ENCODE peak calls at places on chromosomes 11 and 22, in eight cellular contexts. One of them, this sample, is unnamed.

GRCh38 chr11:96465537-96465936 is 75.7 kb downstream of the JRKL start:
- DNase-seq in CD14-positive monocyte: no peak
- DNase-seq in naive thymus-derived CD4-positive, alpha-beta T cell: no peak
- DNase-seq in midbrain: peak
- DNase-seq in GM04504: no peak
- DNase-seq in GM12878: no peak
- DNase-seq in stimulated activated CD8-positive, alpha-beta memory T cell treated with anti-CD3 and anti-CD28 coated beads, Interleukin-15, amount 100 ng/mL, for 1 hour: no peak
- DNase-seq in central memory CD4-positive, alpha-beta T cell: no peak
- DNase-seq in this sample: no peak

GRCh38 chr22:44200451-44200850 is 19.7 kb downstream of the PARVG start:
- DNase-seq in naive thymus-derived CD4-positive, alpha-beta T cell: no peak
- DNase-seq in GM12878: no peak
- DNase-seq in midbrain: no peak
- DNase-seq in CD14-positive monocyte: no peak
- DNase-seq in GM04504: no peak
- DNase-seq in central memory CD4-positive, alpha-beta T cell: no peak
- DNase-seq in stimulated activated CD8-positive, alpha-beta memory T cell treated with anti-CD3 and anti-CD28 coated beads, Interleukin-15, amount 100 ng/mL, for 1 hour: no peak
- DNase-seq in this sample: no peak

GRCh38 chr11:15707971-15708370 is 593.2 kb downstream of the INSC start:
- DNase-seq in central memory CD4-positive, alpha-beta T cell: no peak
- DNase-seq in stimulated activated CD8-positive, alpha-beta memory T cell treated with anti-CD3 and anti-CD28 coated beads, Interleukin-15, amount 100 ng/mL, for 1 hour: no peak
- DNase-seq in CD14-positive monocyte: no peak
- DNase-seq in GM12878: no peak
- DNase-seq in naive thymus-derived CD4-positive, alpha-beta T cell: no peak
- DNase-seq in GM04504: no peak
- DNase-seq in midbrain: no peak
- DNase-seq in this sample: no peak

GRCh38 chr11:56314844-56315243 is at the start of gene OR8K3:
- DNase-seq in GM04504: no peak
- DNase-seq in stimulated activated CD8-positive, alpha-beta memory T cell treated with anti-CD3 and anti-CD28 coated beads, Interleukin-15, amount 100 ng/mL, for 1 hour: no peak
- DNase-seq in midbrain: no peak
- DNase-seq in GM12878: no peak
- DNase-seq in central memory CD4-positive, alpha-beta T cell: no peak
- DNase-seq in CD14-positive monocyte: no peak
- DNase-seq in naive thymus-derived CD4-positive, alpha-beta T cell: no peak
- DNase-seq in this sample: no peak

GRCh38 chr22:37802310-37803194 is 5.2 kb upstream of the GCAT start:
- DNase-seq in naive thymus-derived CD4-positive, alpha-beta T cell: no peak
- DNase-seq in stimulated activated CD8-positive, alpha-beta memory T cell treated with anti-CD3 and anti-CD28 coated beads, Interleukin-15, amount 100 ng/mL, for 1 hour: no peak
- DNase-seq in GM12878: no peak
- DNase-seq in GM04504: no peak
- DNase-seq in CD14-positive monocyte: no peak
- DNase-seq in midbrain: peak
- DNase-seq in central memory CD4-positive, alpha-beta T cell: no peak
- DNase-seq in this sample: no peak

GRCh38 chr11:69889400-69890372 is 70.5 kb upstream of the FGF3 start:
- DNase-seq in CD14-positive monocyte: no peak
- DNase-seq in stimulated activated CD8-positive, alpha-beta memory T cell treated with anti-CD3 and anti-CD28 coated beads, Interleukin-15, amount 100 ng/mL, for 1 hour: no peak
- DNase-seq in naive thymus-derived CD4-positive, alpha-beta T cell: no peak
- DNase-seq in GM04504: no peak
- DNase-seq in GM12878: no peak
- DNase-seq in central memory CD4-positive, alpha-beta T cell: no peak
- DNase-seq in midbrain: no peak
- DNase-seq in this sample: no peak

GRCh38 chr11:43222215-43222614 is 89.6 kb upstream of the API5 start:
- DNase-seq in GM12878: no peak
- DNase-seq in CD14-positive monocyte: no peak
- DNase-seq in naive thymus-derived CD4-positive, alpha-beta T cell: no peak
- DNase-seq in stimulated activated CD8-positive, alpha-beta memory T cell treated with anti-CD3 and anti-CD28 coated beads, Interleukin-15, amount 100 ng/mL, for 1 hour: no peak
- DNase-seq in central memory CD4-positive, alpha-beta T cell: no peak
- DNase-seq in midbrain: no peak
- DNase-seq in GM04504: peak
- DNase-seq in this sample: no peak

GRCh38 chr22:46060292-46061123 is 83.5 kb upstream of the WNT7B start:
- DNase-seq in stimulated activated CD8-positive, alpha-beta memory T cell treated with anti-CD3 and anti-CD28 coated beads, Interleukin-15, amount 100 ng/mL, for 1 hour: no peak
- DNase-seq in naive thymus-derived CD4-positive, alpha-beta T cell: no peak
- DNase-seq in GM04504: peak
- DNase-seq in central memory CD4-positive, alpha-beta T cell: no peak
- DNase-seq in GM12878: no peak
- DNase-seq in midbrain: no peak
- DNase-seq in CD14-positive monocyte: no peak
- DNase-seq in this sample: no peak

GRCh38 chr11:7160814-7161489 is 72.2 kb downstream of the RBMXL2 start:
- DNase-seq in naive thymus-derived CD4-positive, alpha-beta T cell: no peak
- DNase-seq in stimulated activated CD8-positive, alpha-beta memory T cell treated with anti-CD3 and anti-CD28 coated beads, Interleukin-15, amount 100 ng/mL, for 1 hour: no peak
- DNase-seq in CD14-positive monocyte: no peak
- DNase-seq in GM12878: no peak
- DNase-seq in central memory CD4-positive, alpha-beta T cell: no peak
- DNase-seq in GM04504: no peak
- DNase-seq in midbrain: no peak
- DNase-seq in this sample: peak

GRCh38 chr11:19208959-19209568 is 7.3 kb upstream of the CSRP3 start:
- DNase-seq in midbrain: no peak
- DNase-seq in GM04504: no peak
- DNase-seq in CD14-positive monocyte: no peak
- DNase-seq in naive thymus-derived CD4-positive, alpha-beta T cell: no peak
- DNase-seq in GM12878: no peak
- DNase-seq in stimulated activated CD8-positive, alpha-beta memory T cell treated with anti-CD3 and anti-CD28 coated beads, Interleukin-15, amount 100 ng/mL, for 1 hour: no peak
- DNase-seq in central memory CD4-positive, alpha-beta T cell: no peak
- DNase-seq in this sample: no peak

GRCh38 chr22:40423246-40423753 is 52.9 kb downstream of the SGSM3 start:
- DNase-seq in CD14-positive monocyte: no peak
- DNase-seq in stimulated activated CD8-positive, alpha-beta memory T cell treated with anti-CD3 and anti-CD28 coated beads, Interleukin-15, amount 100 ng/mL, for 1 hour: no peak
- DNase-seq in central memory CD4-positive, alpha-beta T cell: no peak
- DNase-seq in midbrain: no peak
- DNase-seq in GM12878: no peak
- DNase-seq in naive thymus-derived CD4-positive, alpha-beta T cell: no peak
- DNase-seq in GM04504: no peak
- DNase-seq in this sample: no peak

GRCh38 chr11:57459112-57460016 is 964 bp upstream of the RTN4RL2 start:
- DNase-seq in midbrain: no peak
- DNase-seq in central memory CD4-positive, alpha-beta T cell: no peak
- DNase-seq in stimulated activated CD8-positive, alpha-beta memory T cell treated with anti-CD3 and anti-CD28 coated beads, Interleukin-15, amount 100 ng/mL, for 1 hour: no peak
- DNase-seq in naive thymus-derived CD4-positive, alpha-beta T cell: no peak
- DNase-seq in GM12878: no peak
- DNase-seq in GM04504: no peak
- DNase-seq in CD14-positive monocyte: no peak
- DNase-seq in this sample: peak

GRCh38 chr11:44979536-44980399 is 29.1 kb upstream of the TP53I11 start:
- DNase-seq in central memory CD4-positive, alpha-beta T cell: no peak
- DNase-seq in midbrain: no peak
- DNase-seq in stimulated activated CD8-positive, alpha-beta memory T cell treated with anti-CD3 and anti-CD28 coated beads, Interleukin-15, amount 100 ng/mL, for 1 hour: no peak
- DNase-seq in naive thymus-derived CD4-positive, alpha-beta T cell: no peak
- DNase-seq in GM04504: no peak
- DNase-seq in GM12878: no peak
- DNase-seq in CD14-positive monocyte: no peak
- DNase-seq in this sample: no peak

GRCh38 chr11:111598546-111598945 is 3.7 kb upstream of the SIK2 start:
- DNase-seq in CD14-positive monocyte: no peak
- DNase-seq in midbrain: no peak
- DNase-seq in stimulated activated CD8-positive, alpha-beta memory T cell treated with anti-CD3 and anti-CD28 coated beads, Interleukin-15, amount 100 ng/mL, for 1 hour: no peak
- DNase-seq in naive thymus-derived CD4-positive, alpha-beta T cell: no peak
- DNase-seq in central memory CD4-positive, alpha-beta T cell: no peak
- DNase-seq in GM04504: no peak
- DNase-seq in GM12878: no peak
- DNase-seq in this sample: no peak

GRCh38 chr22:43443072-43443471 is 31.3 kb downstream of the MPPED1 start:
- DNase-seq in central memory CD4-positive, alpha-beta T cell: no peak
- DNase-seq in GM04504: no peak
- DNase-seq in midbrain: no peak
- DNase-seq in GM12878: no peak
- DNase-seq in CD14-positive monocyte: no peak
- DNase-seq in naive thymus-derived CD4-positive, alpha-beta T cell: no peak
- DNase-seq in stimulated activated CD8-positive, alpha-beta memory T cell treated with anti-CD3 and anti-CD28 coated beads, Interleukin-15, amount 100 ng/mL, for 1 hour: no peak
- DNase-seq in this sample: no peak

GRCh38 chr11:36149538-36150242 is 139.5 kb downstream of the COMMD9 start:
- DNase-seq in GM12878: peak
- DNase-seq in stimulated activated CD8-positive, alpha-beta memory T cell treated with anti-CD3 and anti-CD28 coated beads, Interleukin-15, amount 100 ng/mL, for 1 hour: no peak
- DNase-seq in central memory CD4-positive, alpha-beta T cell: no peak
- DNase-seq in midbrain: no peak
- DNase-seq in GM04504: peak
- DNase-seq in naive thymus-derived CD4-positive, alpha-beta T cell: no peak
- DNase-seq in CD14-positive monocyte: peak
- DNase-seq in this sample: no peak

GRCh38 chr11:28849053-28849452 is 740.9 kb downstream of the METTL15 start:
- DNase-seq in naive thymus-derived CD4-positive, alpha-beta T cell: no peak
- DNase-seq in CD14-positive monocyte: no peak
- DNase-seq in GM04504: no peak
- DNase-seq in stimulated activated CD8-positive, alpha-beta memory T cell treated with anti-CD3 and anti-CD28 coated beads, Interleukin-15, amount 100 ng/mL, for 1 hour: no peak
- DNase-seq in GM12878: no peak
- DNase-seq in midbrain: no peak
- DNase-seq in central memory CD4-positive, alpha-beta T cell: no peak
- DNase-seq in this sample: no peak

GRCh38 chr11:73314121-73314948 is 6.3 kb downstream of the ARHGEF17 start:
- DNase-seq in GM04504: no peak
- DNase-seq in CD14-positive monocyte: no peak
- DNase-seq in central memory CD4-positive, alpha-beta T cell: no peak
- DNase-seq in midbrain: peak
- DNase-seq in naive thymus-derived CD4-positive, alpha-beta T cell: no peak
- DNase-seq in stimulated activated CD8-positive, alpha-beta memory T cell treated with anti-CD3 and anti-CD28 coated beads, Interleukin-15, amount 100 ng/mL, for 1 hour: no peak
- DNase-seq in GM12878: no peak
- DNase-seq in this sample: no peak

GRCh38 chr11:45264839-45265515 is 21.2 kb downstream of the SYT13 start:
- DNase-seq in central memory CD4-positive, alpha-beta T cell: no peak
- DNase-seq in stimulated activated CD8-positive, alpha-beta memory T cell treated with anti-CD3 and anti-CD28 coated beads, Interleukin-15, amount 100 ng/mL, for 1 hour: no peak
- DNase-seq in GM12878: no peak
- DNase-seq in CD14-positive monocyte: no peak
- DNase-seq in midbrain: no peak
- DNase-seq in naive thymus-derived CD4-positive, alpha-beta T cell: no peak
- DNase-seq in GM04504: peak
- DNase-seq in this sample: no peak

GRCh38 chr11:12761029-12761428 is 86.8 kb downstream of the TEAD1 start:
- DNase-seq in CD14-positive monocyte: no peak
- DNase-seq in GM04504: no peak
- DNase-seq in midbrain: no peak
- DNase-seq in GM12878: no peak
- DNase-seq in central memory CD4-positive, alpha-beta T cell: no peak
- DNase-seq in naive thymus-derived CD4-positive, alpha-beta T cell: no peak
- DNase-seq in stimulated activated CD8-positive, alpha-beta memory T cell treated with anti-CD3 and anti-CD28 coated beads, Interleukin-15, amount 100 ng/mL, for 1 hour: no peak
- DNase-seq in this sample: no peak

GRCh38 chr22:24503137-24503850 is 8.2 kb downstream of the UPB1 start:
- DNase-seq in midbrain: no peak
- DNase-seq in GM12878: peak
- DNase-seq in CD14-positive monocyte: peak
- DNase-seq in stimulated activated CD8-positive, alpha-beta memory T cell treated with anti-CD3 and anti-CD28 coated beads, Interleukin-15, amount 100 ng/mL, for 1 hour: peak
- DNase-seq in GM04504: no peak
- DNase-seq in central memory CD4-positive, alpha-beta T cell: peak
- DNase-seq in naive thymus-derived CD4-positive, alpha-beta T cell: peak
- DNase-seq in this sample: peak

GRCh38 chr11:576791-577610 is 731 bp downstream of the PHRF1 start:
- DNase-seq in naive thymus-derived CD4-positive, alpha-beta T cell: no peak
- DNase-seq in midbrain: no peak
- DNase-seq in central memory CD4-positive, alpha-beta T cell: no peak
- DNase-seq in GM12878: no peak
- DNase-seq in CD14-positive monocyte: no peak
- DNase-seq in stimulated activated CD8-positive, alpha-beta memory T cell treated with anti-CD3 and anti-CD28 coated beads, Interleukin-15, amount 100 ng/mL, for 1 hour: no peak
- DNase-seq in GM04504: no peak
- DNase-seq in this sample: no peak

GRCh38 chr11:111531687-111532364 is 8.7 kb upstream of the LAYN start:
- DNase-seq in GM12878: peak
- DNase-seq in midbrain: no peak
- DNase-seq in stimulated activated CD8-positive, alpha-beta memory T cell treated with anti-CD3 and anti-CD28 coated beads, Interleukin-15, amount 100 ng/mL, for 1 hour: no peak
- DNase-seq in CD14-positive monocyte: peak
- DNase-seq in naive thymus-derived CD4-positive, alpha-beta T cell: no peak
- DNase-seq in GM04504: peak
- DNase-seq in central memory CD4-positive, alpha-beta T cell: no peak
- DNase-seq in this sample: peak

GRCh38 chr11:79206951-79207350 is 233.9 kb downstream of the TENM4 start:
- DNase-seq in midbrain: no peak
- DNase-seq in stimulated activated CD8-positive, alpha-beta memory T cell treated with anti-CD3 and anti-CD28 coated beads, Interleukin-15, amount 100 ng/mL, for 1 hour: no peak
- DNase-seq in GM04504: no peak
- DNase-seq in CD14-positive monocyte: no peak
- DNase-seq in naive thymus-derived CD4-positive, alpha-beta T cell: no peak
- DNase-seq in central memory CD4-positive, alpha-beta T cell: no peak
- DNase-seq in GM12878: no peak
- DNase-seq in this sample: no peak

GRCh38 chr11:45021692-45022130 is 71.0 kb upstream of the TP53I11 start:
- DNase-seq in GM04504: peak
- DNase-seq in naive thymus-derived CD4-positive, alpha-beta T cell: no peak
- DNase-seq in central memory CD4-positive, alpha-beta T cell: no peak
- DNase-seq in stimulated activated CD8-positive, alpha-beta memory T cell treated with anti-CD3 and anti-CD28 coated beads, Interleukin-15, amount 100 ng/mL, for 1 hour: no peak
- DNase-seq in CD14-positive monocyte: no peak
- DNase-seq in GM12878: no peak
- DNase-seq in midbrain: peak
- DNase-seq in this sample: no peak

GRCh38 chr11:65791719-65792213 is 4.9 kb downstream of the OVOL1 start:
- DNase-seq in midbrain: no peak
- DNase-seq in stimulated activated CD8-positive, alpha-beta memory T cell treated with anti-CD3 and anti-CD28 coated beads, Interleukin-15, amount 100 ng/mL, for 1 hour: no peak
- DNase-seq in naive thymus-derived CD4-positive, alpha-beta T cell: no peak
- DNase-seq in GM04504: no peak
- DNase-seq in CD14-positive monocyte: peak
- DNase-seq in GM12878: peak
- DNase-seq in central memory CD4-positive, alpha-beta T cell: no peak
- DNase-seq in this sample: peak

GRCh38 chr11:69470793-69471192 is 10.7 kb upstream of the LINC01488 start:
- DNase-seq in naive thymus-derived CD4-positive, alpha-beta T cell: no peak
- DNase-seq in GM12878: no peak
- DNase-seq in central memory CD4-positive, alpha-beta T cell: no peak
- DNase-seq in midbrain: no peak
- DNase-seq in GM04504: no peak
- DNase-seq in CD14-positive monocyte: no peak
- DNase-seq in stimulated activated CD8-positive, alpha-beta memory T cell treated with anti-CD3 and anti-CD28 coated beads, Interleukin-15, amount 100 ng/mL, for 1 hour: no peak
- DNase-seq in this sample: no peak

GRCh38 chr11:89566972-89567371 is 75.8 kb upstream of the NOX4 start:
- DNase-seq in naive thymus-derived CD4-positive, alpha-beta T cell: no peak
- DNase-seq in stimulated activated CD8-positive, alpha-beta memory T cell treated with anti-CD3 and anti-CD28 coated beads, Interleukin-15, amount 100 ng/mL, for 1 hour: no peak
- DNase-seq in GM04504: no peak
- DNase-seq in midbrain: no peak
- DNase-seq in central memory CD4-positive, alpha-beta T cell: no peak
- DNase-seq in GM12878: no peak
- DNase-seq in CD14-positive monocyte: no peak
- DNase-seq in this sample: no peak

GRCh38 chr22:25630446-25630845 is 66.0 kb downstream of the GRK3 start:
- DNase-seq in naive thymus-derived CD4-positive, alpha-beta T cell: no peak
- DNase-seq in midbrain: peak
- DNase-seq in stimulated activated CD8-positive, alpha-beta memory T cell treated with anti-CD3 and anti-CD28 coated beads, Interleukin-15, amount 100 ng/mL, for 1 hour: no peak
- DNase-seq in CD14-positive monocyte: no peak
- DNase-seq in GM12878: no peak
- DNase-seq in central memory CD4-positive, alpha-beta T cell: no peak
- DNase-seq in GM04504: no peak
- DNase-seq in this sample: no peak

GRCh38 chr11:45751430-45751829 is 53.5 kb upstream of the SLC35C1 start:
- DNase-seq in GM12878: no peak
- DNase-seq in CD14-positive monocyte: no peak
- DNase-seq in naive thymus-derived CD4-positive, alpha-beta T cell: no peak
- DNase-seq in midbrain: no peak
- DNase-seq in central memory CD4-positive, alpha-beta T cell: no peak
- DNase-seq in GM04504: no peak
- DNase-seq in stimulated activated CD8-positive, alpha-beta memory T cell treated with anti-CD3 and anti-CD28 coated beads, Interleukin-15, amount 100 ng/mL, for 1 hour: no peak
- DNase-seq in this sample: no peak

GRCh38 chr11:107018902-107019493 is 722 bp upstream of the GUCY1A2 start:
- DNase-seq in central memory CD4-positive, alpha-beta T cell: no peak
- DNase-seq in naive thymus-derived CD4-positive, alpha-beta T cell: no peak
- DNase-seq in stimulated activated CD8-positive, alpha-beta memory T cell treated with anti-CD3 and anti-CD28 coated beads, Interleukin-15, amount 100 ng/mL, for 1 hour: no peak
- DNase-seq in CD14-positive monocyte: no peak
- DNase-seq in GM12878: no peak
- DNase-seq in GM04504: no peak
- DNase-seq in midbrain: peak
- DNase-seq in this sample: no peak

GRCh38 chr22:24214467-24215285 is 30.2 kb downstream of the GGT5 start:
- DNase-seq in midbrain: no peak
- DNase-seq in CD14-positive monocyte: no peak
- DNase-seq in central memory CD4-positive, alpha-beta T cell: no peak
- DNase-seq in naive thymus-derived CD4-positive, alpha-beta T cell: no peak
- DNase-seq in GM12878: no peak
- DNase-seq in stimulated activated CD8-positive, alpha-beta memory T cell treated with anti-CD3 and anti-CD28 coated beads, Interleukin-15, amount 100 ng/mL, for 1 hour: no peak
- DNase-seq in GM04504: no peak
- DNase-seq in this sample: no peak

This sample was measured in CD4-positive, CD25-positive, alpha-beta regulatory T cell.